ENCODE peak calls at places on chromosomes 5 and 9, in five cellular contexts. One of them, this sample, is unnamed.

GRCh38 chr5:27328480-27328879 is 290.1 kb upstream of the CDH9 start:
- DNase-seq in cardiac muscle cell: peak
- DNase-seq in A549: peak
- DNase-seq in psoas muscle: no peak
- DNase-seq in IMR-90: peak
- DNase-seq in this sample: no peak

GRCh38 chr5:170380361-170380951 is 8.7 kb downstream of the KCNMB1 start:
- DNase-seq in cardiac muscle cell: no peak
- DNase-seq in A549: no peak
- DNase-seq in psoas muscle: no peak
- DNase-seq in IMR-90: no peak
- DNase-seq in this sample: no peak

GRCh38 chr9:123346026-123346425 is 10.0 kb upstream of the CRB2 start:
- DNase-seq in cardiac muscle cell: no peak
- DNase-seq in A549: no peak
- DNase-seq in psoas muscle: no peak
- DNase-seq in IMR-90: no peak
- DNase-seq in this sample: no peak

GRCh38 chr5:57448287-57448686 is 34.3 kb downstream of the ACTBL2 start:
- DNase-seq in cardiac muscle cell: no peak
- DNase-seq in A549: no peak
- DNase-seq in psoas muscle: no peak
- DNase-seq in IMR-90: no peak
- DNase-seq in this sample: no peak

GRCh38 chr5:139696894-139697658 is 48.9 kb downstream of the CXXC5 start:
- DNase-seq in cardiac muscle cell: peak
- DNase-seq in A549: peak
- DNase-seq in psoas muscle: peak
- DNase-seq in IMR-90: peak
- DNase-seq in this sample: peak

GRCh38 chr9:130990362-130991226 is 18.4 kb upstream of the LAMC3 start:
- DNase-seq in cardiac muscle cell: no peak
- DNase-seq in A549: no peak
- DNase-seq in psoas muscle: no peak
- DNase-seq in IMR-90: no peak
- DNase-seq in this sample: no peak

GRCh38 chr5:50727149-50727496 is 60.7 kb downstream of the PARP8 start:
- DNase-seq in cardiac muscle cell: peak
- DNase-seq in A549: no peak
- DNase-seq in psoas muscle: no peak
- DNase-seq in IMR-90: no peak
- DNase-seq in this sample: no peak

GRCh38 chr5:154223320-154223719 is 32.8 kb downstream of the GALNT10 start:
- DNase-seq in cardiac muscle cell: no peak
- DNase-seq in A549: no peak
- DNase-seq in psoas muscle: no peak
- DNase-seq in IMR-90: no peak
- DNase-seq in this sample: no peak

GRCh38 chr5:153902026-153902425 is 136.7 kb downstream of the FAM114A2 start:
- DNase-seq in cardiac muscle cell: no peak
- DNase-seq in A549: no peak
- DNase-seq in psoas muscle: no peak
- DNase-seq in IMR-90: no peak
- DNase-seq in this sample: no peak

DNA sequence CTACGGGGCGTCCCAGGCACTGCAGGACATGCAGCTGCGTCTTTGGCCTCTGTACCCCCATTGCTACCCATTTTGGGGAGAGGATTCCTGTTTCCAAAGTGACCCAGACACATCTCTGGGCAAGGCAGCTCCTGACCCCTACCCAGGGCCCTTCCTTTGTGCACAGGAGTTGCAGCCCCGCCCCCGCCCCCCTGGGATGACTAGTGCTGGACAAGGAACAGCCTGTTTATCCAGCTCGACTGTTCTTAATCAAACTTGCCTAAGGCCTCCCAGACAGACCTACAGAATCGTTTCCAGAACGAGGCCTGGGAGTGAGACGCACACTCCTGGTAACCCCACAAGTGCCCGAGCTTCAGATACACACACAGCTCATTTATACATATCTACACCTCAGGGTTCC is 13.2 kb downstream of the DIPK1B start:
- DNase-seq in cardiac muscle cell: peak
- DNase-seq in A549: no peak
- DNase-seq in psoas muscle: no peak
- DNase-seq in IMR-90: peak
- DNase-seq in this sample: no peak
- H3K4me3 ChIP-seq in cardiac muscle cell: no peak
- H3K4me3 ChIP-seq in A549: peak
- H3K4me3 ChIP-seq in psoas muscle: peak
- H3K4me3 ChIP-seq in IMR-90: no peak
- H3K4me3 ChIP-seq in this sample: peak

DNA sequence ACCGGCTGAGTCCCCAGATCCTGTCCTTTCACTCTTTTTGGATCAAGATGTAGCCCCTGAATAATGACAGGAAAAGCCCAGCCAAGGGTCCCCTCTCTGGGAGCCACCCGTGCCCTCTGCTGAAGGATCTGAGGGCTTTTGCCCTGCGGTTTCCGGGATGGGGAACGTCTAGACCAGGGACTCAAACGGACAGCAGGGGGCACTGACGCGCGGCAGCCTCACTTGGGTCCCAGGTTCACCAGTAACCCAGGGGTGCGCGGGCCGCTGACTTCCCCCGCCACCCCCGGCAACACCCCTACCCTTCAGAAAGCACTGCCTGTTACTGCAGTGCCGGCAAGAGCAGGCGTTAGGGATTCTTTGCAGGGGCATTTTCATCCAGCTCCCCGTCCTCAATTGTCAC is 98.7 kb upstream of the FCN2 start:
- DNase-seq in cardiac muscle cell: no peak
- DNase-seq in A549: no peak
- DNase-seq in psoas muscle: no peak
- DNase-seq in IMR-90: no peak
- DNase-seq in this sample: no peak
- TF ChIP-seq CTCF in cardiac muscle cell: peak
- TF ChIP-seq CTCF in A549: no peak
- TF ChIP-seq CTCF in psoas muscle: no peak
- TF ChIP-seq CTCF in IMR-90: peak
- TF ChIP-seq CTCF in this sample: peak

DNA sequence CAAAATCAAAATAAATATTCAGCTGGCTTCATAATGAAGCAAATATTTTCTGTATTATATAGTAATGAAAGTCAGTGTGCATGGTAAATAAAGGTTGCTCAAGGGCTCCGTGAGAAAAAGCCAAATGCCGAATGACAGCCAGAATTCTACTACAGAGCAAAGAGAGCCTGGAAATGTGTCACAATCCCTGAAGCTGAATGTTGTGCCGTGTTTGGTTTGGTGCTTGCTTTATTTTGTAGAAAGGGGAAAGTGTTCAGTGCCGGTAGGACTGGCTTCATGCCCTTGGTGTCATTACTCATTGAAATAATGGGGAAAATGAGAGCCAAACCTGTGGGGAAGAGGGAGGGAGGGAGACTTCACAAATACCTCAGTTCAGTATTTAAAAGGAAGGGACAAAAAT is 26.8 kb upstream of the ADAMTSL1 start:
- DNase-seq in cardiac muscle cell: no peak
- DNase-seq in A549: no peak
- DNase-seq in psoas muscle: no peak
- DNase-seq in IMR-90: no peak
- DNase-seq in this sample: no peak
- H3K4me3 ChIP-seq in cardiac muscle cell: no peak
- H3K4me3 ChIP-seq in A549: no peak
- H3K4me3 ChIP-seq in psoas muscle: no peak
- H3K4me3 ChIP-seq in IMR-90: no peak
- H3K4me3 ChIP-seq in this sample: no peak

GRCh38 chr9:42388146-42388690 is 204.8 kb downstream of the SPATA31A6 start:
- DNase-seq in cardiac muscle cell: no peak
- DNase-seq in A549: no peak
- DNase-seq in psoas muscle: no peak
- DNase-seq in IMR-90: no peak
- DNase-seq in this sample: no peak
- TF ChIP-seq CTCF in cardiac muscle cell: no peak
- TF ChIP-seq CTCF in A549: no peak
- TF ChIP-seq CTCF in psoas muscle: no peak
- TF ChIP-seq CTCF in IMR-90: no peak
- TF ChIP-seq CTCF in this sample: no peak

DNA sequence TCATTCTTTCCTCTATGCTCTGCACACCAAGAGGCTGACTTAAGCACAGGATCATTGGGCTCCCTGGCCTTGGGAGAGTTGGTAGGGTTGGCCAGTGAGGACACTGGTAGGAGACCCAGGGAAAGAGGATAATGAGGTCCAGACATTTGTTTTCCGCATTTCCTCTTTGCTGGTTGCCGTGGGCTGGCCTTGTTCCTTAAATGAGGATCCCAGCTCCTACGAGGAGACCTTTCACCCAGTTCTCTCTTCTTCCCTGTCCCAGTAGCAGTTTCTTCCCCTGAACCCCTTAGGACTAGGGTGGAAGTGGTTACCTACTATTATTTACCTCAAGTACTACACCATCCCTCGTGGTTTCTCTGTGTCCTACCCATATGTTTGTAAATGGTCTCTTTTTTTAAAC is 90.4 kb downstream of the ZNF474 start:
- DNase-seq in cardiac muscle cell: no peak
- DNase-seq in A549: no peak
- DNase-seq in psoas muscle: no peak
- DNase-seq in IMR-90: no peak
- DNase-seq in this sample: no peak
- H3K4me3 ChIP-seq in cardiac muscle cell: no peak
- H3K4me3 ChIP-seq in A549: no peak
- H3K4me3 ChIP-seq in psoas muscle: no peak
- H3K4me3 ChIP-seq in IMR-90: no peak
- H3K4me3 ChIP-seq in this sample: no peak

GRCh38 chr5:956941-957729 is 51.5 kb upstream of the NKD2 start:
- DNase-seq in cardiac muscle cell: peak
- DNase-seq in A549: peak
- DNase-seq in psoas muscle: peak
- DNase-seq in IMR-90: peak
- DNase-seq in this sample: peak
- TF ChIP-seq CTCF in cardiac muscle cell: peak
- TF ChIP-seq CTCF in A549: no peak
- TF ChIP-seq CTCF in psoas muscle: no peak
- TF ChIP-seq CTCF in IMR-90: peak
- TF ChIP-seq CTCF in this sample: peak

GRCh38 chr5:63145167-63145566 is 566.5 kb downstream of the LRRC70 start:
- DNase-seq in cardiac muscle cell: peak
- DNase-seq in A549: no peak
- DNase-seq in psoas muscle: peak
- DNase-seq in IMR-90: no peak
- DNase-seq in this sample: no peak
- H3K4me3 ChIP-seq in cardiac muscle cell: no peak
- H3K4me3 ChIP-seq in A549: no peak
- H3K4me3 ChIP-seq in psoas muscle: no peak
- H3K4me3 ChIP-seq in IMR-90: no peak
- H3K4me3 ChIP-seq in this sample: no peak